ENCODE peak calls at places on chromosomes 11 and 22, in seven cellular contexts. W is skeletal muscle cell; H is activated CD4-positive, alpha-beta T cell treated with anti-CD3 and anti-CD28 coated beads, Interleukin-2, amount 10 ng/mL, durations not matched to agents 7 days and 5 days; M is HCEC 1CT; P is type B pancreatic cell; L is stimulated activated naive CD8-positive, alpha-beta T cell treated with anti-CD3 and anti-CD28 coated beads, Interleukin-15, amount 100 ng/mL, for 72 hours; R is AG09309. D is an unnamed sample.
A peak's percentile ranks its signal among the peaks of the same experiment; 100 is the strongest.

GRCh38 chr11:86818466-86819282 is 18.3 kb downstream of the PRSS23 start:
- DNase-seq in W (no peak), M (peak; percentile 81), P (no peak), R (peak; percentile 46), H (peak; percentile 14), L (no peak), D (no peak)

GRCh38 chr11:9313648-9314290 is 624 bp downstream of the TMEM41B start:
- DNase-seq in H (peak; percentile 28), R (no peak), M (peak; percentile 17), W (no peak), P (no peak), L (no peak), D (no peak)

GRCh38 chr11:72209101-72209500 is 7.5 kb upstream of the FOLR2 start:
- DNase-seq in R (no peak), H (no peak), P (peak; percentile 32), M (no peak), W (no peak), L (no peak), D (peak; percentile 59)

GRCh38 chr22:32265882-32266767 is 11.0 kb upstream of the SLC5A4 start:
- DNase-seq in H (peak; percentile 80), L (peak; percentile 79), R (peak; percentile 14), P (no peak), W (peak; percentile 31), M (peak; percentile 50), D (no peak)

GRCh38 chr11:3369366-3369765 is 9.6 kb downstream of the ZNF195 start:
- DNase-seq in R (no peak), L (no peak), W (no peak), M (no peak), H (no peak), P (no peak), D (no peak)

GRCh38 chr11:10275714-10276113 is 18.3 kb downstream of the SBF2 start:
- DNase-seq in M (peak; percentile 53), L (no peak), R (no peak), W (no peak), P (no peak), H (no peak), D (no peak)

GRCh38 chr11:38718049-38718448 is 2120.0 kb upstream of the RAG2 start:
- DNase-seq in W (no peak), P (no peak), M (no peak), L (no peak), H (no peak), R (no peak), D (no peak)

GRCh38 chr11:1878134-1879031 is 13.3 kb downstream of the PRR33 start:
- DNase-seq in P (no peak), W (no peak), L (peak; percentile 10), R (no peak), M (no peak), H (no peak), D (peak; percentile 73)

GRCh38 chr22:36461665-36462474 is 19.6 kb downstream of the TXN2 start:
- DNase-seq in L (no peak), H (no peak), R (no peak), W (peak; percentile 39), M (peak; percentile 39), P (no peak), D (peak; percentile 92)

GRCh38 chr11:34959770-34960169 is 43.4 kb downstream of the PDHX start:
- DNase-seq in H (no peak), P (no peak), R (no peak), L (no peak), M (no peak), W (no peak), D (no peak)

GRCh38 chr11:107624983-107625779 is 34.2 kb downstream of the ELMOD1 start:
- DNase-seq in P (no peak), H (no peak), L (no peak), R (no peak), W (no peak), M (no peak), D (no peak)

GRCh38 chr11:65504671-65505433 is 6.0 kb downstream of the MALAT1 start:
- DNase-seq in P (no peak), M (peak; percentile 48), H (no peak), W (no peak), R (no peak), L (no peak), D (no peak)

GRCh38 chr11:112369374-112369773 is 108.7 kb upstream of the PLET1 start:
- DNase-seq in W (no peak), R (no peak), P (no peak), L (no peak), M (no peak), H (no peak), D (no peak)

GRCh38 chr22:36156515-36157419 is 3.8 kb downstream of the APOL3 start:
- DNase-seq in L (peak; percentile 72), P (no peak), W (peak; percentile 36), H (peak; percentile 58), M (peak; percentile 72), R (peak; percentile 43), D (peak; percentile 92)

GRCh38 chr22:33325232-33326004 is 267.2 kb upstream of the SYN3 start:
- DNase-seq in R (no peak), P (no peak), H (no peak), L (no peak), M (no peak), W (no peak), D (no peak)

GRCh38 chr22:22984967-22985366 is 85.4 kb upstream of the GNAZ start:
- DNase-seq in W (no peak), L (no peak), P (no peak), H (no peak), R (no peak), M (no peak), D (no peak)

GRCh38 chr22:28594784-28595324 is 84.8 kb downstream of the TTC28 start:
- DNase-seq in W (no peak), M (peak; percentile 69), L (no peak), H (no peak), R (peak; percentile 49), P (no peak), D (no peak)

GRCh38 chr11:26558191-26558590 is 13.9 kb downstream of the MUC15 start:
- DNase-seq in H (no peak), M (no peak), W (no peak), P (no peak), R (no peak), L (no peak), D (no peak)

GRCh38 chr22:33873186-33873585 is 47.1 kb downstream of the LARGE1 start:
- DNase-seq in L (no peak), M (no peak), P (no peak), H (no peak), R (no peak), W (no peak), D (no peak)

GRCh38 chr11:109304159-109304558 is 117.8 kb upstream of the C11orf87 start:
- DNase-seq in M (peak; percentile 57), H (no peak), P (no peak), W (no peak), R (no peak), L (no peak), D (no peak)

GRCh38 chr22:36419177-36419911 is 31.6 kb upstream of the MYH9 start:
- DNase-seq in L (no peak), P (no peak), W (no peak), R (no peak), M (peak; percentile 73), H (peak; percentile 18), D (no peak)

GRCh38 chr11:120832609-120833221 is 191.2 kb upstream of the TBCEL start:
- DNase-seq in R (no peak), H (no peak), L (no peak), M (no peak), P (no peak), W (no peak), D (no peak)

GRCh38 chr11:107653077-107653476 is 58.8 kb downstream of the SLN start:
- DNase-seq in R (no peak), W (no peak), M (no peak), H (no peak), L (no peak), P (no peak), D (no peak)

GRCh38 chr11:74072721-74073120 is 63.8 kb upstream of the UCP3 start:
- DNase-seq in H (no peak), L (no peak), W (no peak), R (no peak), P (no peak), M (no peak), D (no peak)

GRCh38 chr22:37498289-37498909 is 12.2 kb upstream of the MFNG start:
- DNase-seq in W (no peak), L (peak; percentile 75), P (no peak), R (no peak), M (no peak), H (peak; percentile 73), D (no peak)

GRCh38 chr22:44894321-44894720 is 115.5 kb downstream of the PHF21B start:
- DNase-seq in W (no peak), M (no peak), R (no peak), P (no peak), H (no peak), L (no peak), D (peak; percentile 26)

GRCh38 chr11:9787981-9788521 is 124.2 kb downstream of the SWAP70 start:
- DNase-seq in P (no peak), L (no peak), H (no peak), M (peak; percentile 97), R (peak; percentile 97), W (peak; percentile 81), D (no peak)

GRCh38 chr11:106603971-106604370 is 414.3 kb downstream of the GUCY1A2 start:
- DNase-seq in R (no peak), W (no peak), M (no peak), P (no peak), L (no peak), H (no peak), D (no peak)

GRCh38 chr11:128595221-128595620 is 7.9 kb upstream of the ETS1 start:
- DNase-seq in L (no peak), H (no peak), P (no peak), M (peak; percentile 61), W (no peak), R (no peak), D (no peak)

GRCh38 chr22:17120281-17120680 is 879 bp downstream of the TMEM121B start:
- DNase-seq in W (peak; percentile 6), H (peak; percentile 58), R (no peak), M (no peak), P (peak; percentile 79), L (peak; percentile 47), D (no peak)

GRCh38 chr11:64880240-64881001 is 2.0 kb upstream of the EHD1 start:
- DNase-seq in H (peak; percentile 66), R (no peak), P (no peak), L (no peak), M (no peak), W (no peak), D (no peak)

GRCh38 chr11:127017482-127017881 is 16.9 kb upstream of the KIRREL3 start:
- DNase-seq in L (no peak), W (no peak), H (no peak), M (peak; percentile 79), R (peak; percentile 61), P (no peak), D (no peak)